ENCODE peak calls at places on chromosomes 6 and 20, in seven cellular contexts. Z is osteocyte; W is activated CD4-positive, alpha-beta T cell treated with anti-CD3 and anti-CD28 coated beads, Interleukin-2, amount 50 U/mL, for 1 hour; L is heart right ventricle; G is NT2/D1; J is NAMALWA; N is COR-L47. O is an unnamed sample.

GRCh38 chr6:15481892-15482291 is 180.9 kb downstream of the DTNBP1 start:
- DNase-seq in N (no peak), J (no peak), G (no peak), L (no peak), Z (no peak), W (no peak), O (no peak)

GRCh38 chr20:57795347-57795697 is 85.5 kb upstream of the PMEPA1 start:
- DNase-seq in L (no peak), G (no peak), Z (no peak), W (no peak), N (no peak), J (no peak), O (peak; percentile 62)

GRCh38 chr6:154403803-154404202 is 47.2 kb upstream of the IPCEF1 start:
- DNase-seq in W (no peak), N (peak; percentile 30), Z (no peak), J (no peak), G (no peak), L (peak; percentile 23), O (peak; percentile 74)

GRCh38 chr20:38523697-38524096 is 51.1 kb downstream of the RALGAPB start:
- DNase-seq in G (no peak), N (no peak), J (no peak), W (no peak), L (no peak), Z (no peak), O (peak; percentile 20)

GRCh38 chr6:21741221-21742109 is 147.9 kb downstream of the SOX4 start:
- DNase-seq in L (no peak), Z (no peak), G (peak; percentile 47), W (no peak), N (no peak), J (no peak), O (peak; percentile 43)

GRCh38 chr6:51529240-51529639 is 558.2 kb downstream of the PKHD1 start:
- DNase-seq in J (no peak), G (no peak), N (no peak), L (no peak), Z (no peak), W (no peak), O (no peak)

GRCh38 chr20:2005831-2006426 is 12.1 kb upstream of the PDYN start:
- DNase-seq in J (peak; percentile 64), N (no peak), W (peak; percentile 59), L (peak; percentile 62), Z (peak; percentile 88), G (peak; percentile 79), O (peak; percentile 54)

GRCh38 chr6:149895702-149896310 is 2.1 kb downstream of the RAET1E start:
- DNase-seq in N (peak; percentile 7), J (no peak), G (no peak), Z (no peak), W (peak; percentile 29), L (peak; percentile 68), O (peak; percentile 68)

GRCh38 chr6:3320238-3320637 is 61.5 kb downstream of the PSMG4 start:
- DNase-seq in G (no peak), L (no peak), Z (no peak), J (no peak), W (no peak), N (no peak), O (no peak)

GRCh38 chr20:37898301-37899104 is 4.4 kb upstream of the VSTM2L start:
- DNase-seq in W (no peak), G (no peak), Z (no peak), J (no peak), N (no peak), L (no peak), O (no peak)

GRCh38 chr6:158309814-158310213 is 2.5 kb upstream of the TULP4 start:
- DNase-seq in Z (no peak), L (no peak), G (no peak), N (no peak), W (no peak), J (no peak), O (no peak)

GRCh38 chr6:56579155-56579851 is 63.4 kb downstream of the DST start:
- DNase-seq in N (no peak), G (no peak), L (no peak), W (no peak), J (no peak), Z (no peak), O (no peak)

GRCh38 chr6:161869491-161869890 is 595.6 kb upstream of the AGPAT4 start:
- DNase-seq in W (no peak), G (no peak), N (no peak), Z (no peak), L (no peak), J (no peak), O (no peak)

GRCh38 chr6:150865043-150865405 is 478 bp upstream of the MTHFD1L start:
- DNase-seq in J (peak; percentile 12), Z (no peak), W (no peak), N (no peak), G (no peak), L (no peak), O (no peak)

GRCh38 chr6:81265106-81265505 is 487.4 kb downstream of the TENT5A start:
- DNase-seq in J (no peak), Z (no peak), G (no peak), L (no peak), W (no peak), N (no peak), O (peak; percentile 35)

GRCh38 chr6:17869010-17869752 is 118.3 kb downstream of the KIF13A start:
- DNase-seq in Z (no peak), J (no peak), L (no peak), G (no peak), N (no peak), W (no peak), O (peak; percentile 64)

GRCh38 chr6:35449287-35449881 is 2.8 kb upstream of the FANCE start:
- DNase-seq in N (peak; percentile 73), L (no peak), W (peak; percentile 31), Z (no peak), J (peak; percentile 87), G (no peak), O (peak; percentile 69)

GRCh38 chr6:14048870-14049269 is 68.7 kb upstream of the CD83 start:
- DNase-seq in Z (no peak), L (no peak), G (no peak), W (no peak), J (no peak), N (no peak), O (no peak)

GRCh38 chr20:47127986-47128385 is 228.5 kb downstream of the ZMYND8 start:
- DNase-seq in W (no peak), N (no peak), G (no peak), J (no peak), L (no peak), Z (no peak), O (no peak)

GRCh38 chr6:163970846-163971564 is 556.5 kb downstream of the QKI start:
- DNase-seq in Z (no peak), J (no peak), L (no peak), W (no peak), G (no peak), N (no peak), O (no peak)

GRCh38 chr20:36175475-36175995 is 21.0 kb downstream of the EPB41L1 start:
- DNase-seq in Z (no peak), W (no peak), L (no peak), J (no peak), N (no peak), G (no peak), O (no peak)

GRCh38 chr6:54772610-54773009 is 74.0 kb upstream of the FAM83B start:
- DNase-seq in W (no peak), Z (no peak), N (no peak), J (no peak), G (no peak), L (no peak), O (no peak)

GRCh38 chr6:139080255-139080920 is 51.8 kb downstream of the ABRACL start:
- DNase-seq in W (no peak), N (no peak), G (no peak), Z (no peak), J (no peak), L (peak; percentile 28), O (peak; percentile 22)

GRCh38 chr6:163513570-163514166 is 99.2 kb downstream of the QKI start:
- DNase-seq in W (no peak), N (no peak), J (no peak), L (no peak), G (no peak), Z (no peak), O (no peak)

GRCh38 chr6:44730771-44731391 is 343.4 kb downstream of the CDC5L start:
- DNase-seq in Z (peak; percentile 64), J (no peak), N (no peak), L (no peak), G (no peak), W (no peak), O (peak; percentile 82)

GRCh38 chr20:11376406-11376805 is 541.3 kb upstream of the BTBD3 start:
- DNase-seq in W (no peak), J (no peak), G (no peak), N (no peak), Z (no peak), L (no peak), O (peak; percentile 31)

GRCh38 chr6:163260111-163260895 is 154.2 kb upstream of the QKI start:
- DNase-seq in L (no peak), G (peak; percentile 88), J (no peak), N (peak; percentile 10), Z (no peak), W (no peak), O (peak; percentile 22)

GRCh38 chr20:58584881-58585752 is 66.0 kb upstream of the STX16 start:
- DNase-seq in G (no peak), Z (no peak), L (no peak), N (no peak), J (no peak), W (no peak), O (no peak)

GRCh38 chr6:153092082-153093013 is 38.7 kb downstream of the RGS17 start:
- DNase-seq in Z (no peak), N (no peak), J (no peak), L (no peak), W (no peak), G (no peak), O (peak; percentile 92)

GRCh38 chr20:23147964-23148720 is 62.0 kb upstream of the CD93 start:
- DNase-seq in W (no peak), G (no peak), N (no peak), L (peak; percentile 46), J (no peak), Z (peak; percentile 62), O (peak; percentile 74)

GRCh38 chr20:10090588-10091166 is 55.9 kb downstream of the ANKEF1 start:
- DNase-seq in J (peak; percentile 59), L (peak; percentile 46), N (peak; percentile 55), G (no peak), W (peak; percentile 6), Z (no peak), O (peak; percentile 68)